ENCODE peak calls at places on chromosomes 7 and 10, in five cellular contexts. S, D, T, N and U are unnamed samples.

GRCh38 chr10:49350138-49350537 is 45.8 kb downstream of the DRGX start:
- DNase-seq in T (no peak), N (no peak), D (no peak), S (no peak), U (no peak)

GRCh38 chr7:132654150-132654549 is 77.9 kb upstream of the PLXNA4 start:
- DNase-seq in S (peak; percentile 24), N (peak; percentile 41), D (no peak), T (no peak), U (no peak)

GRCh38 chr10:31756131-31757119 is 172.2 kb downstream of the ARHGAP12 start:
- DNase-seq in D (no peak), S (no peak), T (peak; percentile 29), N (no peak), U (no peak)

GRCh38 chr7:84506151-84506550 is 311.6 kb upstream of the SEMA3A start:
- DNase-seq in D (no peak), S (peak; percentile 27), T (no peak), N (no peak), U (no peak)

GRCh38 chr7:22776964-22777363 is 45.7 kb downstream of the TOMM7 start:
- DNase-seq in D (no peak), S (no peak), N (no peak), T (no peak), U (no peak)

GRCh38 chr7:64892666-64893269 is 10.3 kb upstream of the ZNF273 start:
- DNase-seq in D (no peak), T (no peak), N (no peak), S (no peak), U (no peak)

GRCh38 chr7:126606331-126606730 is 646.4 kb downstream of the GRM8 start:
- DNase-seq in T (no peak), S (no peak), D (no peak), N (no peak), U (no peak)

GRCh38 chr10:77240042-77240619 is 397.5 kb downstream of the KCNMA1 start:
- DNase-seq in N (no peak), T (no peak), D (no peak), S (peak; percentile 54), U (no peak)

GRCh38 chr7:45591101-45591906 is 17.1 kb downstream of the ADCY1 start:
- DNase-seq in N (no peak), T (no peak), S (no peak), D (no peak), U (no peak)

GRCh38 chr7:150568714-150569113 is 1.5 kb downstream of the GIMAP4 start:
- DNase-seq in D (no peak), S (no peak), T (no peak), N (no peak), U (peak; percentile 53)

GRCh38 chr7:130216750-130217149 is 9.1 kb downstream of the SSMEM1 start:
- DNase-seq in N (no peak), S (no peak), D (no peak), T (no peak), U (no peak)

GRCh38 chr10:46293832-46294640 is 7.2 kb downstream of the ANTXRL start:
- DNase-seq in T (no peak), N (no peak), S (no peak), D (no peak), U (no peak)

GRCh38 chr10:113987805-113988204 is 55.9 kb upstream of the ADRB1 start:
- DNase-seq in T (peak; percentile 72), N (no peak), S (peak; percentile 3), D (no peak), U (no peak)

GRCh38 chr7:69599211-69599878 is 1.1 kb downstream of the AUTS2 start:
- DNase-seq in D (no peak), N (no peak), S (peak; percentile 17), T (no peak), U (no peak)

GRCh38 chr7:106626376-106627293 is 34.3 kb downstream of the CCDC71L start:
- DNase-seq in D (no peak), S (no peak), N (no peak), T (no peak), U (no peak)

GRCh38 chr7:113078321-113078720 is 8.3 kb downstream of the GPR85 start:
- DNase-seq in S (no peak), N (no peak), D (no peak), T (no peak), U (no peak)

GRCh38 chr10:12638103-12638502 is 288.8 kb downstream of the CAMK1D start:
- DNase-seq in D (no peak), T (no peak), S (peak; percentile 30), N (peak; percentile 24), U (no peak)

GRCh38 chr10:84665883-84666463 is 337.6 kb downstream of the CCSER2 start:
- DNase-seq in T (no peak), D (no peak), S (no peak), N (peak; percentile 82), U (no peak)

GRCh38 chr7:47088329-47089067 is 493.4 kb downstream of the TNS3 start:
- DNase-seq in D (no peak), S (peak; percentile 69), N (peak; percentile 67), T (peak; percentile 11), U (peak; percentile 65)

GRCh38 chr10:113865896-113866295 is 11.4 kb downstream of the NHLRC2 start:
- DNase-seq in N (no peak), T (peak; percentile 43), S (no peak), D (no peak), U (no peak)

GRCh38 chr7:104758504-104758903 is 255.5 kb upstream of the KMT2E start:
- DNase-seq in N (no peak), T (no peak), D (no peak), S (no peak), U (no peak)

GRCh38 chr10:17993361-17993760 is 41.6 kb downstream of the SLC39A12 start:
- DNase-seq in T (no peak), D (no peak), S (peak; percentile 69), N (no peak), U (no peak)

GRCh38 chr7:37095122-37095521 is 353.5 kb downstream of the ELMO1 start:
- DNase-seq in D (no peak), T (no peak), N (no peak), S (peak; percentile 27), U (no peak)

GRCh38 chr10:79093658-79094411 is 25.1 kb downstream of the ZMIZ1 start:
- DNase-seq in S (peak; percentile 94), D (no peak), N (peak; percentile 60), T (peak; percentile 88), U (peak; percentile 78)

GRCh38 chr10:70776455-70777005 is 8.6 kb downstream of the TBATA start:
- DNase-seq in S (no peak), D (no peak), N (no peak), T (no peak), U (no peak)

GRCh38 chr10:30384791-30385201 is 35.7 kb upstream of the MTPAP start:
- DNase-seq in T (no peak), S (peak; percentile 56), N (peak; percentile 64), D (no peak), U (no peak)

GRCh38 chr7:47291461-47292051 is 290.4 kb downstream of the TNS3 start:
- DNase-seq in S (peak; percentile 98), T (peak; percentile 57), D (no peak), N (no peak), U (peak; percentile 62)

GRCh38 chr7:91083855-91084644 is 180.2 kb upstream of the FZD1 start:
- DNase-seq in S (no peak), N (no peak), D (no peak), T (no peak), U (peak; percentile 42)

GRCh38 chr7:128166603-128167315 is 74.3 kb upstream of the LEP start:
- DNase-seq in S (peak; percentile 12), N (peak; percentile 34), T (no peak), D (no peak), U (no peak)